ENCODE peak calls at places on chromosomes 12 and 14, in six cellular contexts. G, V, W, U, B and M are unnamed samples.

GRCh38 chr14:39122330-39123138 is 8.4 kb downstream of the GEMIN2 start:
- DNase-seq in U (no peak), B (no peak), G (no peak), W (no peak), V (no peak), M (no peak)

GRCh38 chr14:63855272-63855671 is 2.5 kb downstream of the SYNE2 start:
- DNase-seq in B (no peak), G (no peak), W (no peak), U (no peak), V (no peak), M (no peak)

GRCh38 chr12:51953011-51953568 is 1.6 kb downstream of the ACVR1B start:
- DNase-seq in V (no peak), B (no peak), G (no peak), W (no peak), U (no peak), M (peak)

GRCh38 chr12:26277511-26278246 is 82.3 kb downstream of the SSPN start:
- DNase-seq in W (no peak), V (no peak), U (no peak), B (no peak), G (no peak), M (no peak)

GRCh38 chr14:22650960-22651521 is 6.9 kb upstream of the OR6J1 start:
- DNase-seq in B (peak), G (peak), U (no peak), W (no peak), V (no peak), M (peak)

GRCh38 chr12:105601158-105601557 is 270.7 kb downstream of the C12orf75 start:
- DNase-seq in V (no peak), G (no peak), W (no peak), B (no peak), U (no peak), M (no peak)

GRCh38 chr12:2393016-2393415 is 340.2 kb downstream of the CACNA1C start:
- DNase-seq in V (no peak), U (no peak), G (no peak), B (no peak), W (no peak), M (peak)

GRCh38 chr12:27843714-27844245 is 63.7 kb upstream of the MANSC4 start:
- DNase-seq in B (no peak), U (no peak), W (no peak), G (no peak), V (no peak), M (peak)

GRCh38 chr12:106187842-106188241 is 49.1 kb upstream of the NUAK1 start:
- DNase-seq in B (no peak), W (no peak), V (no peak), U (no peak), G (no peak), M (no peak)

GRCh38 chr12:100326208-100326607 is 30.7 kb upstream of the SLC17A8 start:
- DNase-seq in V (no peak), B (no peak), G (no peak), W (no peak), U (no peak), M (no peak)

GRCh38 chr12:59929091-59929490 is 333.3 kb downstream of the SLC16A7 start:
- DNase-seq in W (no peak), B (no peak), V (no peak), U (no peak), G (no peak), M (no peak)

GRCh38 chr12:108449478-108449877 is 65.6 kb upstream of the FICD start:
- DNase-seq in G (no peak), V (no peak), W (no peak), B (no peak), U (no peak), M (peak)

GRCh38 chr14:26707234-26707633 is 109.4 kb upstream of the NOVA1 start:
- DNase-seq in G (no peak), W (no peak), V (no peak), U (no peak), B (no peak), M (no peak)

GRCh38 chr14:69346710-69347109 is 51.4 kb downstream of the ERH start:
- DNase-seq in V (no peak), B (no peak), U (no peak), W (peak), G (peak), M (peak)

GRCh38 chr12:38921025-38921677 is 15.8 kb upstream of the CPNE8 start:
- DNase-seq in V (no peak), G (peak), U (peak), W (peak), B (peak), M (peak)

GRCh38 chr14:26282578-26282977 is 315.3 kb downstream of the NOVA1 start:
- DNase-seq in V (no peak), B (no peak), W (no peak), U (no peak), G (no peak), M (no peak)

GRCh38 chr14:64450255-64450654 is 15.0 kb upstream of the AKAP5 start:
- DNase-seq in U (no peak), B (no peak), G (no peak), W (no peak), V (no peak), M (no peak)

GRCh38 chr12:51937941-51938340 is 13.6 kb upstream of the ACVR1B start:
- DNase-seq in G (no peak), V (no peak), B (no peak), W (no peak), U (no peak), M (peak)